ENCODE peak calls at places on chromosomes 1 and 21, in ten cellular contexts. Y is tibial artery, U is H9, H is heart right ventricle, V is thoracic aorta, C is fibroblast of lung, A is Peyer's patch, W is hepatocyte, E is upper lobe of right lung, M is cardiac muscle cell. K is an unnamed sample. For H3K4me1, the result is how much of the 10 kb centered on the place peaks cover.

GRCh38 chr1:87956072-87956471 is 627.4 kb downstream of the LMO4 start:
- DNase-seq in W (peak), M (peak), E (no peak), Y (peak), C (peak), V (peak), A (no peak), U (no peak), H (no peak), K (no peak)

GRCh38 chr21:45152265-45152746 is 77.9 kb downstream of the ADARB1 start:
- DNase-seq in A (no peak), U (peak), V (no peak), M (no peak), H (no peak), E (peak), Y (no peak), C (peak), W (peak), K (peak)

GRCh38 chr21:29166333-29166732 is 35.9 kb downstream of the MAP3K7CL start:
- DNase-seq in U (no peak), H (no peak), V (no peak), C (no peak), M (no peak), E (no peak), W (no peak), A (no peak), Y (no peak), K (no peak)

GRCh38 chr1:80113168-80114038 is 1106.9 kb upstream of the ADGRL4 start:
- DNase-seq in A (no peak), E (no peak), Y (no peak), H (no peak), V (no peak), M (no peak), U (no peak), W (no peak), C (no peak), K (no peak)

GRCh38 chr1:167086033-167086432 is 4.1 kb downstream of the GPA33 start:
- DNase-seq in M (no peak), Y (no peak), H (no peak), V (no peak), A (no peak), U (peak), C (no peak), E (no peak), W (no peak), K (no peak)

GRCh38 chr1:92599184-92599583 is 112.5 kb upstream of the GFI1 start:
- DNase-seq in H (no peak), M (peak), V (no peak), C (peak), W (peak), Y (no peak), A (no peak), E (no peak), U (no peak), K (no peak)

GRCh38 chr1:201759194-201759814 is 69.7 kb upstream of the IPO9 start:
- DNase-seq in U (no peak), V (no peak), W (no peak), Y (no peak), H (no peak), M (peak), C (peak), E (no peak), A (no peak), K (no peak)

GRCh38 chr1:157540852-157541251 is 11.5 kb downstream of the FCRL5 start:
- DNase-seq in C (no peak), Y (no peak), A (no peak), E (no peak), H (no peak), W (no peak), U (no peak), V (no peak), M (no peak), K (no peak)

GRCh38 chr1:95584315-95584714 is 350.3 kb downstream of the RWDD3 start:
- DNase-seq in V (no peak), Y (no peak), H (no peak), C (no peak), E (no peak), M (peak), U (no peak), W (no peak), A (no peak), K (no peak)

GRCh38 chr1:58031416-58031815 is 515.1 kb downstream of the OMA1 start:
- DNase-seq in E (no peak), C (no peak), U (peak), M (no peak), Y (no peak), A (no peak), V (no peak), W (no peak), H (no peak), K (no peak)

GRCh38 chr1:159140474-159140873 is 30.9 kb upstream of the CADM3 start:
- DNase-seq in E (no peak), U (no peak), V (no peak), C (no peak), H (no peak), W (no peak), M (no peak), Y (no peak), A (no peak), K (no peak)

GRCh38 chr1:16019580-16020277 is 1.9 kb upstream of the HSPB7 start:
- DNase-seq in V (peak), E (no peak), Y (no peak), H (peak), C (peak), A (no peak), U (no peak), M (no peak), W (peak), K (no peak)

GRCh38 chr1:74935446-74935845 is 198.7 kb upstream of the LHX8 start:
- DNase-seq in U (no peak), H (no peak), V (no peak), E (no peak), W (no peak), C (no peak), A (no peak), M (no peak), Y (no peak), K (no peak)
- TF ChIP-seq CTCF in U (peak), H (no peak), V (no peak), E (no peak), W (no peak), C (no peak), A (no peak), M (no peak), Y (no peak), K (no peak)

GRCh38 chr1:179083533-179083932 is 1.7 kb downstream of the TOR3A start:
- DNase-seq in U (no peak), W (no peak), C (no peak), V (no peak), Y (no peak), H (no peak), A (no peak), E (no peak), M (no peak), K (no peak)
- H3K4me1 ChIP-seq in U (under half), W (under half), C (under half), V (under half), Y (under half), H (under half), A (under half), E (under half), M (under half), K (under half)

GRCh38 chr1:9068971-9069323 is 488 bp downstream of the SLC2A5 start:
- DNase-seq in E (no peak), M (peak), C (no peak), H (no peak), Y (no peak), V (no peak), U (no peak), A (no peak), W (no peak), K (no peak)

GRCh38 chr1:9065213-9065751 is 4.2 kb downstream of the SLC2A5 start:
- DNase-seq in E (no peak), M (no peak), U (no peak), H (no peak), W (no peak), C (no peak), A (no peak), Y (no peak), V (no peak), K (peak)

GRCh38 chr1:9069324-9070100 is at the start of gene SLC2A5:
- DNase-seq in V (no peak), H (peak), A (peak), E (no peak), C (peak), W (no peak), U (no peak), M (peak), Y (peak), K (no peak)

GRCh38 chr1:9070421-9071015 is 1.1 kb upstream of the SLC2A5 start:
- DNase-seq in M (no peak), Y (no peak), U (no peak), C (no peak), W (no peak), A (no peak), V (no peak), H (no peak), E (no peak), K (no peak)

GRCh38 chr1:9066945-9067807 is 2.3 kb downstream of the SLC2A5 start:
- DNase-seq in C (peak), H (peak), M (peak), E (no peak), Y (peak), W (no peak), A (no peak), V (no peak), U (no peak), K (peak)
- TF ChIP-seq CTCF in C (peak), H (no peak), M (peak), E (no peak), Y (no peak), W (no peak), A (no peak), V (no peak), U (no peak), K (no peak)

GRCh38 chr1:85342177-85342576 is 65.7 kb upstream of the BCL10 start:
- DNase-seq in V (no peak), H (no peak), W (no peak), Y (no peak), U (no peak), E (no peak), A (no peak), C (peak), M (peak), K (no peak)
- H3K4me1 ChIP-seq in V (half or more), H (under half), W (under half), Y (under half), U (under half), E (under half), A (under half), C (under half), M (under half), K (under half)

GRCh38 chr21:36122977-36123376 is 11.9 kb upstream of the CBR3 start:
- DNase-seq in C (no peak), E (no peak), M (peak), V (no peak), W (no peak), A (no peak), Y (no peak), U (no peak), H (no peak), K (no peak)
- TF ChIP-seq CTCF in C (no peak), E (peak), M (peak), V (peak), W (peak), A (peak), Y (peak), U (peak), H (no peak), K (no peak)

GRCh38 chr1:94302960-94303359 is 65.6 kb upstream of the ARHGAP29 start:
- DNase-seq in W (no peak), Y (no peak), H (no peak), U (no peak), A (no peak), M (no peak), C (no peak), V (no peak), E (no peak), K (no peak)
- H3K4me1 ChIP-seq in W (under half), Y (under half), H (under half), U (under half), A (under half), M (under half), C (under half), V (half or more), E (under half), K (under half)